ENCODE peak calls at places on chromosomes 2 and 18, in seven cellular contexts. One of them, this sample, is unnamed.

GRCh38 chr2:14454102-14454676 is 178.3 kb upstream of the LRATD1 start:
- DNase-seq in WTC11: no peak
- DNase-seq in renal cortical epithelial cell: no peak
- DNase-seq in occipital lobe: no peak
- DNase-seq in stimulated activated CD8-positive, alpha-beta memory T cell treated with anti-CD3 and anti-CD28 coated beads, Interleukin-15, amount 100 ng/mL, for 24 hours: no peak
- DNase-seq in AG08395: no peak
- DNase-seq in HuH-7.5: no peak
- DNase-seq in this sample: no peak

GRCh38 chr18:61282926-61283325 is 50.3 kb upstream of the CDH20 start:
- DNase-seq in WTC11: no peak
- DNase-seq in renal cortical epithelial cell: no peak
- DNase-seq in occipital lobe: no peak
- DNase-seq in stimulated activated CD8-positive, alpha-beta memory T cell treated with anti-CD3 and anti-CD28 coated beads, Interleukin-15, amount 100 ng/mL, for 24 hours: no peak
- DNase-seq in AG08395: no peak
- DNase-seq in HuH-7.5: no peak
- DNase-seq in this sample: no peak

GRCh38 chr2:60884795-60885194 is 3.4 kb downstream of the REL start:
- DNase-seq in WTC11: no peak
- DNase-seq in renal cortical epithelial cell: no peak
- DNase-seq in occipital lobe: no peak
- DNase-seq in stimulated activated CD8-positive, alpha-beta memory T cell treated with anti-CD3 and anti-CD28 coated beads, Interleukin-15, amount 100 ng/mL, for 24 hours: no peak
- DNase-seq in AG08395: no peak
- DNase-seq in HuH-7.5: no peak
- DNase-seq in this sample: no peak

GRCh38 chr2:240711701-240712100 is 20.0 kb downstream of the AQP12A start:
- DNase-seq in WTC11: no peak
- DNase-seq in renal cortical epithelial cell: no peak
- DNase-seq in occipital lobe: no peak
- DNase-seq in stimulated activated CD8-positive, alpha-beta memory T cell treated with anti-CD3 and anti-CD28 coated beads, Interleukin-15, amount 100 ng/mL, for 24 hours: no peak
- DNase-seq in AG08395: no peak
- DNase-seq in HuH-7.5: no peak
- DNase-seq in this sample: no peak

GRCh38 chr2:202705446-202706020 is 70.8 kb downstream of the FAM117B start:
- DNase-seq in WTC11: no peak
- DNase-seq in renal cortical epithelial cell: no peak
- DNase-seq in occipital lobe: no peak
- DNase-seq in stimulated activated CD8-positive, alpha-beta memory T cell treated with anti-CD3 and anti-CD28 coated beads, Interleukin-15, amount 100 ng/mL, for 24 hours: no peak
- DNase-seq in AG08395: no peak
- DNase-seq in HuH-7.5: no peak
- DNase-seq in this sample: no peak

GRCh38 chr18:28095631-28096030 is 81.3 kb downstream of the CDH2 start:
- DNase-seq in WTC11: no peak
- DNase-seq in renal cortical epithelial cell: no peak
- DNase-seq in occipital lobe: no peak
- DNase-seq in stimulated activated CD8-positive, alpha-beta memory T cell treated with anti-CD3 and anti-CD28 coated beads, Interleukin-15, amount 100 ng/mL, for 24 hours: no peak
- DNase-seq in AG08395: no peak
- DNase-seq in HuH-7.5: no peak
- DNase-seq in this sample: no peak

GRCh38 chr18:51531496-51531895 is 334.0 kb upstream of the MEX3C start:
- DNase-seq in WTC11: no peak
- DNase-seq in renal cortical epithelial cell: peak
- DNase-seq in occipital lobe: no peak
- DNase-seq in stimulated activated CD8-positive, alpha-beta memory T cell treated with anti-CD3 and anti-CD28 coated beads, Interleukin-15, amount 100 ng/mL, for 24 hours: no peak
- DNase-seq in AG08395: no peak
- DNase-seq in HuH-7.5: no peak
- DNase-seq in this sample: no peak

GRCh38 chr18:31555971-31556747 is 35.5 kb upstream of the TTR start:
- DNase-seq in WTC11: peak
- DNase-seq in renal cortical epithelial cell: peak
- DNase-seq in occipital lobe: peak
- DNase-seq in stimulated activated CD8-positive, alpha-beta memory T cell treated with anti-CD3 and anti-CD28 coated beads, Interleukin-15, amount 100 ng/mL, for 24 hours: no peak
- DNase-seq in AG08395: peak
- DNase-seq in HuH-7.5: no peak
- DNase-seq in this sample: peak

GRCh38 chr2:136572335-136572734 is 193.0 kb upstream of the THSD7B start:
- DNase-seq in WTC11: no peak
- DNase-seq in renal cortical epithelial cell: no peak
- DNase-seq in occipital lobe: peak
- DNase-seq in stimulated activated CD8-positive, alpha-beta memory T cell treated with anti-CD3 and anti-CD28 coated beads, Interleukin-15, amount 100 ng/mL, for 24 hours: no peak
- DNase-seq in AG08395: no peak
- DNase-seq in HuH-7.5: no peak
- DNase-seq in this sample: no peak

GRCh38 chr2:170701011-170701410 is 14.1 kb upstream of the SP5 start:
- DNase-seq in WTC11: no peak
- DNase-seq in renal cortical epithelial cell: no peak
- DNase-seq in occipital lobe: no peak
- DNase-seq in stimulated activated CD8-positive, alpha-beta memory T cell treated with anti-CD3 and anti-CD28 coated beads, Interleukin-15, amount 100 ng/mL, for 24 hours: no peak
- DNase-seq in AG08395: no peak
- DNase-seq in HuH-7.5: no peak
- DNase-seq in this sample: no peak

GRCh38 chr2:219116776-219117646 is 43.6 kb downstream of the NHEJ1 start:
- DNase-seq in WTC11: no peak
- DNase-seq in renal cortical epithelial cell: peak
- DNase-seq in occipital lobe: no peak
- DNase-seq in stimulated activated CD8-positive, alpha-beta memory T cell treated with anti-CD3 and anti-CD28 coated beads, Interleukin-15, amount 100 ng/mL, for 24 hours: no peak
- DNase-seq in AG08395: no peak
- DNase-seq in HuH-7.5: no peak
- DNase-seq in this sample: no peak